ENCODE peak calls at places on chromosome 18, in six cellular contexts. A, Z, E, Q, B and P are unnamed samples.

GRCh38 chr18:5463390-5463789 is 80.4 kb downstream of the EPB41L3 start:
- DNase-seq in Z (peak), B (no peak), E (peak), Q (no peak), A (peak), P (no peak)

GRCh38 chr18:3186678-3187658 is 32.8 kb downstream of the MYOM1 start:
- DNase-seq in B (no peak), Z (peak), Q (peak), A (no peak), E (no peak), P (no peak)

GRCh38 chr18:30743033-30743432 is 299.5 kb downstream of the DSC3 start:
- DNase-seq in A (no peak), B (no peak), Z (no peak), Q (no peak), E (no peak), P (no peak)

GRCh38 chr18:48929951-48930713 is 20.6 kb downstream of the SMAD7 start:
- DNase-seq in B (no peak), A (no peak), Q (peak), E (peak), Z (peak), P (no peak)

GRCh38 chr18:37122877-37123276 is 293.9 kb downstream of the KIAA1328 start:
- DNase-seq in E (peak), Z (no peak), A (no peak), B (no peak), Q (no peak), P (no peak)

GRCh38 chr18:32701288-32701687 is 71.5 kb downstream of the KLHL14 start:
- DNase-seq in Q (no peak), B (no peak), E (no peak), Z (no peak), A (no peak), P (no peak)

GRCh38 chr18:39675358-39675757 is 2109.8 kb upstream of the CELF4 start:
- DNase-seq in Q (no peak), E (peak), Z (peak), B (no peak), A (peak), P (no peak)

GRCh38 chr18:12060182-12060870 is 33.3 kb upstream of the ANKRD62 start:
- DNase-seq in B (no peak), E (no peak), Z (no peak), A (no peak), Q (no peak), P (no peak)

GRCh38 chr18:6056171-6056932 is 161.0 kb upstream of the TMEM200C start:
- DNase-seq in Q (no peak), B (no peak), E (peak), A (peak), Z (peak), P (peak)

GRCh38 chr18:8525692-8526091 is 83.5 kb upstream of the RAB12 start:
- DNase-seq in A (no peak), B (no peak), E (no peak), Q (peak), Z (no peak), P (peak)

GRCh38 chr18:26312196-26312595 is 86.0 kb downstream of the TAF4B start:
- DNase-seq in E (no peak), Q (no peak), Z (no peak), B (no peak), A (no peak), P (no peak)

GRCh38 chr18:31105733-31106132 is 3.5 kb upstream of the DSC2 start:
- DNase-seq in Q (no peak), E (no peak), B (no peak), A (no peak), Z (no peak), P (no peak)

GRCh38 chr18:38526922-38527321 is 961.3 kb upstream of the CELF4 start:
- DNase-seq in E (no peak), Q (no peak), B (peak), A (no peak), Z (no peak), P (no peak)

GRCh38 chr18:49898421-49898820 is 85.1 kb upstream of the ACAA2 start:
- DNase-seq in Q (no peak), E (peak), Z (peak), B (peak), A (peak), P (peak)

GRCh38 chr18:76494541-76495403 is at the start of gene ZNF516:
- DNase-seq in Z (peak), A (no peak), Q (peak), B (no peak), E (peak), P (peak)

GRCh38 chr18:75066936-75067335 is 142.0 kb downstream of the PTGR3 start:
- DNase-seq in B (no peak), E (no peak), Z (no peak), Q (no peak), A (no peak), P (no peak)

GRCh38 chr18:3726241-3726951 is 276.4 kb downstream of the TGIF1 start:
- DNase-seq in B (no peak), A (no peak), Z (no peak), E (no peak), Q (no peak), P (no peak)

GRCh38 chr18:77131652-77132368 is 773 bp downstream of the MBP start:
- DNase-seq in B (peak), A (no peak), Z (peak), Q (no peak), E (no peak), P (peak)

GRCh38 chr18:44716697-44717163 is 36.0 kb downstream of the SETBP1 start:
- DNase-seq in B (peak), Z (no peak), Q (no peak), A (no peak), E (no peak), P (no peak)

GRCh38 chr18:36247036-36247435 is 50.5 kb upstream of the FHOD3 start:
- DNase-seq in A (peak), E (no peak), Q (no peak), B (peak), Z (no peak), P (no peak)

GRCh38 chr18:79531386-79531785 is 135.7 kb downstream of the NFATC1 start:
- DNase-seq in Z (no peak), E (no peak), B (no peak), Q (no peak), A (no peak), P (no peak)

GRCh38 chr18:23137093-23137640 is 1.9 kb downstream of the CABLES1 start:
- DNase-seq in A (no peak), B (no peak), Q (no peak), E (no peak), Z (peak), P (peak)
- TF ChIP-seq CTCF in A (no peak), B (no peak), Q (no peak), E (no peak), Z (no peak), P (no peak)

GRCh38 chr18:56709463-56709862 is 58.3 kb downstream of the WDR7 start:
- DNase-seq in E (peak), Z (peak), B (peak), Q (peak), A (peak), P (peak)
- TF ChIP-seq CTCF in E (peak), Z (peak), B (peak), Q (peak), A (no peak), P (no peak)

GRCh38 chr18:51630706-51631105 is 433.2 kb upstream of the MEX3C start:
- DNase-seq in A (no peak), Q (no peak), Z (no peak), E (no peak), B (no peak), P (no peak)
- TF ChIP-seq CTCF in A (no peak), Q (no peak), Z (no peak), E (no peak), B (no peak), P (no peak)

DNA sequence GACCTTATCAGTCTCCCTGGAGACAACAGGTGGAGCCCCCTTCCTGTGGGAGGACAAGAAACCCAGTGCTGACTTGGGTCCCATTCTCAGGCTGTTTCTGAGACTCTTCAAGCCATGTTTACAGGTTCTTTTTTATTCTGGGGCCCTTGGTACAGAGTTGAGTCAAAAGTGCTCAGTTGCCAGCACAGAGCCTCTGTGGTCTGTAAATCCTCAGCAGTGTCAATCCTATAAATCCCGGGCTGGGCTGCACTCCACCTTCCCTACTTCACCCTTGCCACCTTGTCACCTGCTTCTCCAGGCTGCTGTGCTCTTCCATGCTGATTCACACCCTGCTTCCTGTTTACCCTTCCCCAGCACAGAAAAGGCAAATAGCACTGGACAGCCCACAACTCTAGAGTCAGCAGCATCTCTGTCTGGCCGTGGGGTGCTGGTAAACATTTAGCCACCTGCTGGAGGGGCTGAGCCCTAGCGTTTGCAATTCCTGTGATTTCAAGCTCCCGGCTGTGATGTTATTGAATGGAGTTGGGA is 74.7 kb downstream of the TNFRSF11A start:
- DNase-seq in Q (no peak), A (no peak), Z (peak), B (peak), E (no peak), P (no peak)
- TF ChIP-seq CTCF in Q (no peak), A (no peak), Z (peak), B (peak), E (peak), P (no peak)

DNA sequence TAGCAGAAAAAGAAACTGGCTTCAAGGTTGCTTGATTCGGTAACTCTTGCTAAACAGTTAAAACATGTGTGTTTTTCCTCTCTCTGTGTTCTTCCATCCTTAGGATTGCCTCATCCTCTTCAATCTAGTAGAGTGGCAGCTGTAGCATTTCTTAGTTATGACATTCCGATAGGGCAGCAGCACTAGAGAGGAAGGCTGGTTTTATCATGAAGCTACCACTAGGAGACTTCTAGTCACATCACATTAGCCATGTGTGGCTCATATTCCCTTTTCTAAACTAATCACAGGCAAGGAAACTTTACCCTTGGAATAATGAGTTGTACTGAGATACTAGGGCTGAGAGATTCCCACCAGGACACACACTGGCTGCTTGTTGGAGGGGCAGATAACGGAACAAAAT is 187.6 kb downstream of the DOK6 start:
- DNase-seq in B (no peak), Q (no peak), Z (peak), A (no peak), E (no peak), P (no peak)
- TF ChIP-seq CTCF in B (no peak), Q (peak), Z (no peak), A (no peak), E (no peak), P (no peak)

GRCh38 chr18:27361477-27361876 is 176.4 kb upstream of the CHST9 start:
- DNase-seq in Z (no peak), Q (no peak), B (no peak), E (no peak), A (no peak), P (no peak)

GRCh38 chr18:27366151-27366550 is 181.0 kb upstream of the CHST9 start:
- DNase-seq in E (no peak), Z (no peak), Q (no peak), A (no peak), B (no peak), P (no peak)

GRCh38 chr18:27363918-27364317 is 178.8 kb upstream of the CHST9 start:
- DNase-seq in Z (peak), A (no peak), Q (no peak), E (peak), B (no peak), P (peak)
- TF ChIP-seq CTCF in Z (peak), A (no peak), Q (no peak), E (peak), B (peak), P (no peak)